ENCODE peak calls at places on chromosomes 5 and 9, in ten cellular contexts. A is transverse colon, X is HCT116, K is adrenal gland, E is heart left ventricle, P is IMR-90, M is body of pancreas, H is A549, Z is tibial nerve, V is NB4. T is an unnamed sample.

GRCh38 chr9:120507936-120508510 is 71.9 kb downstream of the CDK5RAP2 start:
- DNase-seq in V (no peak), P (no peak), E (no peak), Z (no peak), H (no peak), K (no peak), X (no peak), M (no peak), A (no peak), T (no peak)

GRCh38 chr9:134546231-134546731 is 95.3 kb upstream of the COL5A1 start:
- DNase-seq in V (no peak), Z (no peak), E (no peak), K (no peak), P (peak; percentile 26), X (no peak), M (no peak), A (no peak), H (no peak), T (no peak)

GRCh38 chr9:83235524-83235923 is 172.6 kb upstream of the RASEF start:
- DNase-seq in K (no peak), E (no peak), M (no peak), V (no peak), P (no peak), Z (no peak), A (no peak), H (no peak), X (no peak), T (no peak)

GRCh38 chr5:60161340-60161934 is 267.9 kb upstream of the PDE4D start:
- DNase-seq in E (no peak), X (peak; percentile 8), V (peak; percentile 47), H (peak; percentile 13), K (no peak), Z (no peak), A (no peak), M (no peak), P (peak; percentile 19), T (no peak)

GRCh38 chr9:22389271-22389670 is 57.4 kb upstream of the DMRTA1 start:
- DNase-seq in V (no peak), Z (no peak), E (no peak), X (no peak), P (no peak), H (no peak), A (no peak), K (no peak), M (no peak), T (no peak)

GRCh38 chr9:14932246-14932645 is 22.0 kb upstream of the FREM1 start:
- DNase-seq in H (no peak), K (no peak), A (no peak), M (no peak), P (no peak), Z (no peak), X (no peak), E (no peak), V (no peak), T (no peak)

GRCh38 chr9:94002316-94003140 is 47.4 kb upstream of the BARX1 start:
- DNase-seq in V (peak; percentile 78), K (peak; percentile 31), E (peak; percentile 13), X (no peak), H (peak; percentile 20), P (peak; percentile 50), A (peak; percentile 16), M (peak; percentile 56), Z (no peak), T (no peak)

GRCh38 chr5:103249068-103249467 is 9.5 kb upstream of the MACIR start:
- DNase-seq in M (no peak), A (no peak), K (no peak), E (no peak), Z (no peak), X (no peak), V (no peak), P (no peak), H (no peak), T (no peak)

GRCh38 chr9:38680827-38681226 is 39.1 kb downstream of the FAM240B start:
- DNase-seq in K (no peak), P (no peak), H (no peak), X (no peak), M (no peak), V (no peak), E (no peak), Z (no peak), A (no peak), T (no peak)

GRCh38 chr9:122346478-122347347 is 24.1 kb upstream of the PTGS1 start:
- DNase-seq in H (peak; percentile 16), P (no peak), X (no peak), M (peak; percentile 48), A (peak; percentile 46), E (peak; percentile 72), K (peak; percentile 46), V (no peak), Z (peak; percentile 16), T (no peak)

GRCh38 chr5:93995126-93995621 is 253.8 kb upstream of the POU5F2 start:
- DNase-seq in A (no peak), H (no peak), Z (no peak), K (no peak), M (no peak), E (no peak), V (no peak), P (no peak), X (no peak), T (no peak)

GRCh38 chr5:32574540-32575175 is 10.7 kb upstream of the SUB1 start:
- DNase-seq in K (no peak), V (no peak), E (no peak), M (no peak), P (no peak), Z (no peak), A (no peak), H (no peak), X (no peak), T (no peak)

GRCh38 chr9:14591411-14591810 is 101.8 kb downstream of the ZDHHC21 start:
- DNase-seq in M (no peak), Z (no peak), E (no peak), X (no peak), P (no peak), A (no peak), K (no peak), H (no peak), V (no peak), T (no peak)

GRCh38 chr9:14372437-14373318 is 58.7 kb upstream of the NFIB start:
- DNase-seq in P (peak; percentile 69), Z (no peak), E (peak; percentile 62), A (no peak), V (no peak), H (peak; percentile 52), K (peak; percentile 47), M (peak; percentile 39), X (peak; percentile 4), T (no peak)

GRCh38 chr5:111530298-111530740 is 18.0 kb upstream of the STARD4 start:
- DNase-seq in V (peak; percentile 79), X (peak; percentile 61), A (peak; percentile 59), Z (no peak), P (peak; percentile 41), E (peak; percentile 82), K (peak; percentile 63), M (peak; percentile 13), H (peak; percentile 43), T (peak; percentile 76)

GRCh38 chr9:102479191-102479590 is 515.9 kb upstream of the CYLC2 start:
- DNase-seq in E (no peak), K (no peak), A (no peak), V (no peak), P (no peak), M (no peak), Z (no peak), X (no peak), H (no peak), T (no peak)

GRCh38 chr9:91555132-91555531 is 131.5 kb upstream of the NFIL3 start:
- DNase-seq in H (no peak), E (no peak), K (no peak), Z (no peak), A (no peak), V (no peak), P (peak; percentile 55), M (no peak), X (no peak), T (no peak)

GRCh38 chr5:88145603-88146467 is 122.8 kb downstream of the TMEM161B start:
- DNase-seq in K (no peak), E (no peak), P (no peak), H (no peak), Z (no peak), X (no peak), M (peak; percentile 8), A (no peak), V (no peak), T (no peak)

DNA sequence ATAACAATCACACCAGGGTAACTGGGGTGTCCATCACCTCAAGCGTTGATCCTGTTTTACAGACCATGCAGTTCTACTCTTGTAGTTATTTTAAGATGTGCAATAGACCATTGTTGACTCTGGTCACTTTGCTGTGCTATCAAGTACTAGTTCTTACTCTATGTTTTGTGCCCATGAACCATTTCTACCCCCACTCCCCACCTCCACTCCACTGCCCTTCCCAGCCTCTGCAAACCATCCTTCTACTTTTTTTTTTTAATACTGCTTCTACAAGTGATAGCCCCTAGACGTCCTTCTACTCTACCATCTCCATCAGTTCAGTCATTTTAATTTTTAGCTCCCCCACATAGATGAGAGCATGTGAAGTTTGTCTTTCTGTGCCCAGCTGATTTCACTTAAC is 38.8 kb downstream of the EHMT1 start:
- DNase-seq in M (no peak), X (no peak), K (no peak), V (no peak), H (no peak), A (no peak), P (no peak), E (no peak), Z (no peak), T (no peak)
- H3K4me3 ChIP-seq in M (no peak overlapping the region), X (no peak overlapping the region), K (no peak overlapping the region), V (no peak overlapping the region), H (no peak overlapping the region), A (no peak overlapping the region), P (no peak overlapping the region), E (no peak overlapping the region), Z (no peak overlapping the region), T (no peak overlapping the region)

GRCh38 chr9:108272350-108272899 is 583.4 kb downstream of the ACTL7B start:
- DNase-seq in Z (peak; percentile 17), A (peak; percentile 66), X (peak; percentile 38), K (peak; percentile 41), H (peak; percentile 71), V (peak; percentile 53), E (peak; percentile 31), M (peak; percentile 72), P (peak; percentile 39), T (no peak)
- TF ChIP-seq CTCF in Z (peak; percentile 32), A (peak; percentile 81), X (peak; percentile 65), K (peak; percentile 51), H (peak; percentile 71), V (peak; percentile 36), E (peak; percentile 72), M (peak; percentile 76), P (peak; percentile 58), T (no peak)

GRCh38 chr5:149517461-149518122 is 33.6 kb downstream of the CSNK1A1 start:
- DNase-seq in V (no peak), X (no peak), H (no peak), Z (no peak), M (no peak), A (no peak), E (no peak), K (no peak), P (peak; percentile 23), T (no peak)
- TF ChIP-seq POLR2A in V (no peak), X (no peak), H (no peak), Z (no peak), M (no peak), A (no peak), E (no peak), K (no peak), P (no peak), T (no peak)

DNA sequence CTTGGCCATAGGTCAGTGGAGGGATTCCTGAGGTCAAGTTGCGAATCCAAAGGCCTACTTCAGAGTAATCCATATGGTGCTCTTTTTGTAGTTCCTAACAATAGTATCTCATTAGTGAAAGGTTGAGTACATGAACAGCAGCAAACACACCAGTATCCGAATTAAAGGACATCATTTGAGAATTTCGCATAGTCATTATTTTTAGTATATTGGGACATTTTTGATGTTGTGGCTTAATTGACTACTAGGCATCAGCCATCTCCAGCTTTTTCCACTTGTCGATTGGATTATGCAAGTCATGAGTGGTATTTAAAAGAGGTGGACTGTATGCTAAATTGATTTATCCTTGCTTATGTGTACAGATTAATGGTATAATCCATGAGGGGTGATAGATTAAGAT is 23.7 kb downstream of the MAP3K1 start:
- DNase-seq in P (no peak), A (no peak), Z (no peak), H (no peak), X (no peak), K (no peak), M (no peak), E (no peak), V (no peak), T (no peak)
- H3K4me3 ChIP-seq in P (no peak overlapping the region), A (no peak overlapping the region), Z (no peak overlapping the region), H (no peak overlapping the region), X (no peak overlapping the region), K (no peak overlapping the region), M (no peak overlapping the region), E (no peak overlapping the region), V (no peak overlapping the region), T (no peak overlapping the region)